ENCODE peak calls at places on chromosomes 13 and 19, in seven cellular contexts. W, N, P, L, M, Q and J are unnamed samples.

GRCh38 chr13:78712866-78713265 is 53.9 kb upstream of the OBI1 start:
- DNase-seq in W (no peak), N (no peak), P (no peak), L (no peak), M (no peak), Q (no peak), J (no peak)

GRCh38 chr19:12090807-12091206 is 26.3 kb downstream of the ZNF844 start:
- DNase-seq in W (peak; percentile 74), N (no peak), P (peak; percentile 71), L (peak; percentile 59), M (no peak), Q (peak; percentile 10), J (no peak)

GRCh38 chr19:18009412-18010066 is 1.6 kb downstream of the ARRDC2 start:
- DNase-seq in W (no peak), N (no peak), P (no peak), L (no peak), M (no peak), Q (no peak), J (no peak)

GRCh38 chr19:9839415-9839814 is 4.3 kb downstream of the PIN1 start:
- DNase-seq in W (no peak), N (no peak), P (no peak), L (no peak), M (no peak), Q (no peak), J (no peak)

GRCh38 chr13:91347996-91348905 is 764 bp downstream of the MIR17HG start:
- DNase-seq in W (peak; percentile 80), N (no peak), P (peak; percentile 72), L (peak; percentile 58), M (no peak), Q (peak; percentile 47), J (no peak)

GRCh38 chr19:44731622-44732021 is 16.9 kb upstream of the BCL3 start:
- DNase-seq in W (no peak), N (no peak), P (no peak), L (no peak), M (no peak), Q (no peak), J (no peak)

GRCh38 chr13:100461309-100462035 is 127.1 kb downstream of the GGACT start:
- DNase-seq in W (no peak), N (peak; percentile 37), P (no peak), L (no peak), M (no peak), Q (no peak), J (no peak)

GRCh38 chr19:7870571-7871279 is 3.5 kb downstream of the PRR36 start:
- DNase-seq in W (no peak), N (no peak), P (no peak), L (no peak), M (no peak), Q (no peak), J (no peak)

GRCh38 chr19:3249408-3249807 is 24.9 kb downstream of the CELF5 start:
- DNase-seq in W (no peak), N (no peak), P (no peak), L (no peak), M (no peak), Q (no peak), J (no peak)

GRCh38 chr19:4053423-4054324 is 13.0 kb downstream of the ZBTB7A start:
- DNase-seq in W (no peak), N (no peak), P (no peak), L (no peak), M (no peak), Q (no peak), J (no peak)